ENCODE peak calls at places on chromosomes 3 and 15, in eight cellular contexts. X is foreskin fibroblast, F is mucosa of descending colon, K is uterus, G is PC-9, W is GM13977, H is WERI-Rb-1, T is fibroblast of lung. A is an unnamed sample.

GRCh38 chr3:72748659-72749058 is 99.6 kb downstream of the SHQ1 start:
- DNase-seq in X (no peak), F (no peak), K (no peak), G (no peak), W (no peak), H (no peak), T (no peak), A (no peak)

GRCh38 chr15:39624806-39625205 is 43.9 kb downstream of the THBS1 start:
- DNase-seq in X (peak), F (peak), K (peak), G (peak), W (no peak), H (no peak), T (peak), A (peak)

GRCh38 chr3:193730976-193731375 is 138.0 kb downstream of the OPA1 start:
- DNase-seq in X (no peak), F (no peak), K (no peak), G (no peak), W (no peak), H (no peak), T (no peak), A (no peak)

GRCh38 chr3:184361532-184361931 is at the start of the genes CLCN2 and POLR2H:
- DNase-seq in X (peak), F (peak), K (peak), G (peak), W (peak), H (peak), T (peak), A (no peak)

GRCh38 chr3:49689046-49689886 is at the start of the genes MST1 and RNF123:
- DNase-seq in X (peak), F (peak), K (peak), G (peak), W (peak), H (peak), T (peak), A (peak)

GRCh38 chr3:146396792-146397191 is 72.6 kb downstream of the PLSCR2 start:
- DNase-seq in X (no peak), F (no peak), K (no peak), G (no peak), W (no peak), H (no peak), T (no peak), A (no peak)

GRCh38 chr3:122754867-122755835 is 38.5 kb downstream of the HSPBAP1 start:
- DNase-seq in X (peak), F (no peak), K (no peak), G (peak), W (peak), H (peak), T (peak), A (no peak)

GRCh38 chr3:23035927-23036640 is 167.0 kb upstream of the UBE2E2 start:
- DNase-seq in X (no peak), F (peak), K (no peak), G (peak), W (no peak), H (no peak), T (no peak), A (no peak)

GRCh38 chr15:100849021-100849831 is 30.4 kb upstream of the ALDH1A3 start:
- DNase-seq in X (peak), F (peak), K (peak), G (peak), W (peak), H (no peak), T (peak), A (peak)

GRCh38 chr3:12655701-12656100 is 8.2 kb downstream of the RAF1 start:
- DNase-seq in X (no peak), F (no peak), K (no peak), G (no peak), W (no peak), H (no peak), T (no peak), A (no peak)

GRCh38 chr3:122982202-122983185 is 45.1 kb downstream of the SEMA5B start:
- DNase-seq in X (no peak), F (no peak), K (no peak), G (no peak), W (no peak), H (peak), T (no peak), A (no peak)

GRCh38 chr3:131907809-131908208 is 127.0 kb downstream of the CPNE4 start:
- DNase-seq in X (no peak), F (no peak), K (no peak), G (no peak), W (no peak), H (no peak), T (peak), A (no peak)

GRCh38 chr3:136949146-136949545 is 8.6 kb upstream of the IL20RB start:
- DNase-seq in X (no peak), F (no peak), K (no peak), G (no peak), W (no peak), H (no peak), T (no peak), A (no peak)

GRCh38 chr3:136952292-136952691 is 5.5 kb upstream of the IL20RB start:
- DNase-seq in X (peak), F (no peak), K (no peak), G (no peak), W (no peak), H (no peak), T (peak), A (no peak)

GRCh38 chr3:136947477-136947876 is 10.3 kb upstream of the IL20RB start:
- DNase-seq in X (no peak), F (no peak), K (no peak), G (no peak), W (no peak), H (no peak), T (no peak), A (no peak)

GRCh38 chr3:136950583-136950982 is 7.2 kb upstream of the IL20RB start:
- DNase-seq in X (no peak), F (no peak), K (no peak), G (no peak), W (no peak), H (no peak), T (no peak), A (no peak)

DNA sequence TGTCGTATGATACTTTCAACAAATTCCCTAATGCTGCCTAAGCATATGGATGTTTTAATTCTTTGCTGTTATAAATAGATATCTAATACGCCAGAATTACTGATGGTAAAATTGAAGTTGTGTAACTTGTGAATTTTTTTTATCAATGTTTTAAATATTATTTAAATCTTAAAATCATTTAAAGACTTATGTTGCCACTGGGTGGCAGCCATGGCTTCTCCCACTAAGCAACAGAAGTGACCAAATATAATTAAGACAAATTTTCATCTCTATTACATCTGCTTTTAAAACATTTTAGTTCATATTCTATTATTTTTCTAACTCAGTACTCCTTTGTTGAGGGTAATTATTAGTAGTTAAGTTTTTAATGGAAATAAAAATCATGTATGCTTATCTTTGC is 8.1 kb upstream of the IL20RB start:
- DNase-seq in X (peak), F (no peak), K (no peak), G (no peak), W (no peak), H (no peak), T (peak), A (no peak)
- TF ChIP-seq CTCF in X (no peak), F (no peak), K (no peak), G (peak), W (no peak), H (no peak), T (peak), A (no peak)

DNA sequence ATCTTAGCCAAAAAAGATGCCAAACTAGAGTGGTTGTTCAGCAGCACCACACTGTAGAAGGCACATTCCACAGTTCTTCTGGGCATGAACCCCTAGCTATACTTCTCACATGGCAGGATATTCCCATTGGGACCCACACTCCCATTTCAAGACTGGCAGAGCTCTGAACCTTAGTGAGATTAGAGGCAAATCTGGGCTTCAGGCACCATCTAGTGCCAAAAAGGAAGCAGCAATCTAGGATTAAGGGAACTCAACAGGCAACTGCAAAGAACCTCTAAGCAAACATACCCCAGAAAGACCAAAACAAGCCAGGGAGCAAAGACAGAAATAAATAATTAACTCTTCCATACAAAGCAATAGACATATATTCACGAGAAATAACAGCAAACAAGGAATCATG is 66.2 kb downstream of the TAFA4 start:
- DNase-seq in X (no peak), F (no peak), K (no peak), G (no peak), W (no peak), H (peak), T (no peak), A (no peak)
- TF ChIP-seq CTCF in X (no peak), F (no peak), K (no peak), G (no peak), W (no peak), H (peak), T (no peak), A (no peak)

DNA sequence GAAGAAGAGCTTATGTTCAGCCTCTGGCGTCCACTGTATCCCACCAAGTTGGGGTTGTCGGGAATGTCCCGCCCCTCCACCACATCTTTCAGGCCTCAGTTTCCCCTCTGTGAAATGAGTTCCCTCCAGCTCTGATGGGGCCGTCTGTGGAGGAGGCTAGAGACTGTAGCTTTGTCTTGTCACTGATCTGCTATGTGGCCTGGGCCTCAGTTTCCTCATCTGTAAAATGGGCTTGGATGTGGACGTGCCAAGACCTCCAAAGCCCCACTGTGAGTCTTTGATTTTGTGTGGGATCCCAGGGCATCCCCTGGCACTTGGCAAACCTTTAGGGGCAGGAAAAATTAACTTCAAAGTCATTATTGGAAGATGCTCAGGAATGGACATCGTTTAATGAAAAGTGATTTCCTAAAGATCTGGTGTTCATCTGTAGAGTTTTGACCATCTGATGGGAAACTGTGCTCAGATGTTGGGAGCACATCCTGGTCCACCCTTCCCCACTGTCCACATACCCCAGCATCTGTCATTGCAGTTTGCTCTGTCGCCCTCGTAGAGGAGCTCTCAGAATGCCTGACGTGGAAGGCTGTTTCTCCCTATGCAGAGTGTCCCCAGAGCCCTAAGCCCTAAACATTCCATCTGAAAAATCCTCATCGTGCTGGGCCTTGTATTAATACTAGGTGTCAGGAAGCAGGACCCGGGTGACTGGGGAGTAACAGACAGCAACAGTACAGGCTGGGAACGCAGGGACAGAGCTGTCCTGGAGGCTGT is 28.5 kb downstream of the SLC6A6 start:
- DNase-seq in X (no peak), F (no peak), K (no peak), G (no peak), W (no peak), H (no peak), T (no peak), A (no peak)
- TF ChIP-seq CTCF in X (no peak), F (no peak), K (no peak), G (no peak), W (no peak), H (no peak), T (no peak), A (no peak)

DNA sequence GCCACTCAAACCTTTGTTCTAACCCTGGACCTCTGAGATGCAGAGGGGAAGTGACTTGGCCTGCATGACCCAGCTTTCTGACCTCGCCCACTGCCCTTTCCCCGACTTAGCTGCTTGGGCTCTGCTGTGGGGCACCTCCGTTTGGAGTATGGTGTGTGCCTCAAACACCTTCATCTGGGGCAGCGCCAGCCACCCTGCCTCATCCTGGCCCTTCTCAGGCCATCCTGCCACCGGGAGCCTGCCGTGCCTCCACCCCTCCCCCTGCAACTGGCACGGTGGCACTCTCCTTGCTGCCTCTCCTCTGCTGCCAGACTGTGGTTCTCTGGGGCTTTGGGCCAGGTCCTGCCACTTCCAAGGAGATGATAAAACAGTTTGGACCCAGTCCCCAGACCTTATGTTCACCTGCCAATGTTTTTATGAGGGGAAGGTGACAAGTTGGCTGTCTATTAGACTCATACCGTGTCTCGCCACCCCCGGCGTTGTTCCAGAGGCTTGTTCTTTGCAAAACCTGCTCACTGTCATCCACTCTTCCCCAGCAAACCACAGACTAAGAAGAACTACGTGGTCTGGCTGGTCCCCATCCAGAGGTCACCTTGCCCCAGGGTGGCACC is 32.2 kb downstream of the SLC6A6 start:
- DNase-seq in X (no peak), F (no peak), K (no peak), G (no peak), W (no peak), H (no peak), T (no peak), A (no peak)
- TF ChIP-seq CTCF in X (no peak), F (no peak), K (no peak), G (no peak), W (no peak), H (no peak), T (no peak), A (no peak)